ENCODE peak calls at places on chromosomes 1 and 21, in seven cellular contexts. R is K562, L is psoas muscle, A is GM23248, T is endothelial cell of umbilical vein, N is tibial nerve, P is heart left ventricle. J is an unnamed sample.

GRCh38 chr1:33460947-33461629 is 11.4 kb upstream of the ZSCAN20 start:
- DNase-seq in R (no peak), L (no peak), A (no peak), T (peak; percentile 65), N (no peak), P (peak; percentile 71), J (no peak)

GRCh38 chr1:201634261-201634660 is 95.3 kb downstream of the NAV1 start:
- DNase-seq in R (peak; percentile 42), L (no peak), A (peak; percentile 72), T (peak; percentile 56), N (no peak), P (no peak), J (peak; percentile 52)

GRCh38 chr1:154726443-154726842 is 118.5 kb upstream of the ADAR start:
- DNase-seq in R (no peak), L (no peak), A (no peak), T (peak; percentile 14), N (no peak), P (no peak), J (no peak)

GRCh38 chr1:167103236-167103894 is 9.5 kb downstream of the STYXL2 start:
- DNase-seq in R (no peak), L (no peak), A (no peak), T (no peak), N (no peak), P (no peak), J (no peak)

GRCh38 chr1:246569248-246570238 is 3.3 kb downstream of the CNST start:
- DNase-seq in R (no peak), L (no peak), A (peak; percentile 74), T (peak; percentile 92), N (no peak), P (no peak), J (no peak)

GRCh38 chr1:182211364-182211763 is 149.9 kb upstream of the ZNF648 start:
- DNase-seq in R (no peak), L (no peak), A (no peak), T (no peak), N (no peak), P (no peak), J (no peak)

GRCh38 chr1:77459881-77460280 is 178.1 kb downstream of the AK5 start:
- DNase-seq in R (no peak), L (no peak), A (peak; percentile 33), T (peak; percentile 53), N (no peak), P (no peak), J (no peak)

GRCh38 chr1:17028662-17029188 is 17.0 kb upstream of the ATP13A2 start:
- DNase-seq in R (no peak), L (no peak), A (peak; percentile 31), T (no peak), N (no peak), P (no peak), J (no peak)

GRCh38 chr1:41658444-41659158 is 174.1 kb upstream of the EDN2 start:
- DNase-seq in R (no peak), L (no peak), A (no peak), T (no peak), N (no peak), P (no peak), J (no peak)

GRCh38 chr21:36750579-36750959 is 51.7 kb downstream of the SIM2 start:
- DNase-seq in R (no peak), L (no peak), A (no peak), T (no peak), N (no peak), P (no peak), J (no peak)

GRCh38 chr1:22972760-22973159 is at the start of gene LACTBL1:
- DNase-seq in R (no peak), L (no peak), A (no peak), T (no peak), N (no peak), P (no peak), J (peak; percentile 82)

GRCh38 chr1:172680733-172681275 is 21.9 kb downstream of the FASLG start:
- DNase-seq in R (no peak), L (no peak), A (no peak), T (peak; percentile 11), N (no peak), P (no peak), J (no peak)

GRCh38 chr1:219837274-219837993 is 90.9 kb downstream of the SLC30A10 start:
- DNase-seq in R (peak; percentile 57), L (no peak), A (peak; percentile 61), T (peak; percentile 55), N (no peak), P (no peak), J (peak; percentile 29)

GRCh38 chr21:31397939-31398338 is 53.9 kb upstream of the TIAM1 start:
- DNase-seq in R (no peak), L (no peak), A (no peak), T (no peak), N (no peak), P (no peak), J (peak; percentile 26)

GRCh38 chr21:32312976-32313375 is 14.3 kb downstream of the MRAP start:
- DNase-seq in R (no peak), L (no peak), A (no peak), T (no peak), N (no peak), P (no peak), J (no peak)

GRCh38 chr1:59814901-59815825 is at the start of gene HOOK1:
- DNase-seq in R (no peak), L (peak; percentile 46), A (no peak), T (no peak), N (no peak), P (no peak), J (no peak)

GRCh38 chr1:31159869-31160611 is 79.6 kb downstream of the NKAIN1 start:
- DNase-seq in R (peak; percentile 51), L (no peak), A (no peak), T (no peak), N (no peak), P (no peak), J (no peak)

GRCh38 chr1:156320560-156320959 is 17.5 kb downstream of the CCT3 start:
- DNase-seq in R (no peak), L (no peak), A (no peak), T (no peak), N (no peak), P (no peak), J (no peak)

GRCh38 chr1:2224170-2224584 is 3.9 kb upstream of the SKI start:
- DNase-seq in R (no peak), L (no peak), A (no peak), T (no peak), N (no peak), P (no peak), J (no peak)

DNA sequence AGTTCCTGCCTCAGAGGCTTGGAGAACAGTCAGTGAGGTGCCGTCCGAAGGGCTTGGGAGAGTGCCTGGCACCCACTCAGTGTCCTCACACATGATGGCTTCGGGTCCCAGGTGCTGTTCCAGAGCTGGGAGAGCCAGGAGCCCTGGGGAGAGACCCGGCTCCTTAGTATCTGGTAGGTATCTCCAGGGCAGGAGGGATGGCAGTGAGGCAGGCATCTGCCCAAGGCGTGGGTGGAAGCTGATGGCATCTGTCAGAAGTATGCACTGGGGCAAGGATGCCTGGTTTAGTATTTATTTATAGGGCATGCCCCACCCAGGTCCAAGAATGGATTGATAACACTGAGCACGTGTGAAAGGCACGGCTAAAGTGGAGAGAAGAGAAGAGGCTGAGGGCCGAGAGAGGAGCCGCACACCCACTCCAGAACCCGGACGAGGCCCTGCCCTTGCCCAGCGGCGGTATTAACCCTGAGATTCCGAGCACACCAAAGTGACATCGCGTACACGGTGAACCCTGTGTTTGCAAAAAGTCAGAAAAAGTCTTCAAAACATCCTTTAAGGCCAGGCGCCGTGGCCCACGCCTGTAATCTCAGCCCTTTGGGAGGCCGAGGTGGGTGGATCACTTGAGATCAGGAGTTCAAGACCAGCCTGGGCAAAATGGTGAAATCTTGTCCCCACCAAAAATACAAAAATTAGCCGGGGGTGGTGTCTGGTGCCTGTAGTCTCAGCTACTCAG is 2.4 kb downstream of the TP73 start:
- DNase-seq in R (no peak), L (no peak), A (no peak), T (no peak), N (no peak), P (peak; percentile 15), J (no peak)
- H3K27me3 ChIP-seq in R (peaks cover 50% of the 10 kb centered on the region), L (peaks cover 32% of the 10 kb centered on the region), A (peaks cover 80% of the 10 kb centered on the region), T (peaks cover 51% of the 10 kb centered on the region), N (peaks cover 5% of the 10 kb centered on the region), P (peaks cover 29% of the 10 kb centered on the region), J (no peaks in the 10 kb centered on the region)

GRCh38 chr1:36839485-36839884 is 194.8 kb downstream of the GRIK3 start:
- DNase-seq in R (no peak), L (no peak), A (no peak), T (no peak), N (no peak), P (no peak), J (no peak)
- H3K27me3 ChIP-seq in R (peaks cover 19% of the 10 kb centered on the region), L (peaks cover 8% of the 10 kb centered on the region), A (no peaks in the 10 kb centered on the region), T (no peaks in the 10 kb centered on the region), N (no peaks in the 10 kb centered on the region), P (peaks cover 5% of the 10 kb centered on the region), J (peaks cover 22% of the 10 kb centered on the region)

DNA sequence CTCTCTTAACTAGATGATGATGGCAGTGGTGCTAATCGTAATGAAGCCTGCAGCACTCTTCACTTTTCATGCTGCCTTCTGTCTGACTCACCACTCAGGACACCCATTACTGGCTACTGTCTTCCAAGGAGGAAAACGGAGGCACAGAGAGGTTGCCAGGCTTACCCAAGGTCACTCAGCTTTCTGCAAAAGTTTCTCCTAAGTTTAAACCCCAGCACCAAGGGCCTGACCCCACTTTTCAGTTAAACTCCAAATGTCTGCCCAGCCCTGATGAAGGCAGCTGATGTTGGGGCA is 78.1 kb upstream of the RUNX3 start:
- DNase-seq in R (no peak), L (no peak), A (peak; percentile 26), T (no peak), N (no peak), P (no peak), J (no peak)
- H3K27me3 ChIP-seq in R (peaks cover 37% of the 10 kb centered on the region), L (peaks cover 16% of the 10 kb centered on the region), A (peaks cover 14% of the 10 kb centered on the region), T (peaks cover 11% of the 10 kb centered on the region), N (no peaks in the 10 kb centered on the region), P (peaks cover 7% of the 10 kb centered on the region), J (peaks cover 33% of the 10 kb centered on the region)

GRCh38 chr1:6184083-6184783 is 4.1 kb upstream of the CHD5 start:
- DNase-seq in R (no peak), L (no peak), A (no peak), T (no peak), N (no peak), P (no peak), J (no peak)

GRCh38 chr1:6181347-6181770 is 1.2 kb upstream of the CHD5 start:
- DNase-seq in R (no peak), L (no peak), A (peak; percentile 45), T (no peak), N (no peak), P (no peak), J (no peak)

GRCh38 chr1:6185151-6185550 is 5.0 kb upstream of the CHD5 start:
- DNase-seq in R (no peak), L (no peak), A (peak; percentile 62), T (no peak), N (no peak), P (no peak), J (no peak)

GRCh38 chr1:6185635-6186382 is 5.7 kb upstream of the CHD5 start:
- DNase-seq in R (peak; percentile 67), L (peak; percentile 26), A (peak; percentile 62), T (peak; percentile 26), N (no peak), P (no peak), J (peak; percentile 65)

DNA sequence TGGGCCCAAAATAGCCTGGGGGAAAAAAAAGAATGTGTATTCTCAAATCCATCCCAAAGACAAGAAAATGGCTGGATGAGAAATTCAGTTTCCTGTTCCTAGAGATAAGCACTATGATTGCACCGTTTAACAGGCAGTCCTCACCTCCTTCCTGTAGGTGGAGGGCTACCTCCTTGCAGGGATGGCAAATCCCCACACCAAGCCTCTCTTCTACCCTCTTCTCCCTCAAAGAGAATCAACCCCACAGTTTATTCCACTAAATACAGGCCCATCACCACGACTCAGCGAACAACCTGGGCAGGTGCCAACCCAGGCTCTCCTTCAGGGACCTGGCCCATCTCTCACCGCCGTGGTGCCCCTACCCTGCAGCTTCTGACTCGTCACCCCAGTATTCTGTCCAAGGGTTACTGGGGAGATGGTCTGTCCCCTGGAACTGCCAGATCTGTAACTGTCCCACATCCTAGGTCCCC is 3.4 kb upstream of the CHD5 start:
- DNase-seq in R (no peak), L (no peak), A (peak; percentile 54), T (no peak), N (no peak), P (no peak), J (no peak)
- H3K27me3 ChIP-seq in R (no peaks in the 10 kb centered on the region), L (peaks cover 12% of the 10 kb centered on the region), A (peaks cover 6% of the 10 kb centered on the region), T (peaks cover 25% of the 10 kb centered on the region), N (peaks cover 3% of the 10 kb centered on the region), P (peaks cover 8% of the 10 kb centered on the region), J (peaks cover 8% of the 10 kb centered on the region)